ENCODE peak calls at places on chromosomes 13 and 19, in eight cellular contexts. U is Peyer's patch, G is PC-3, O is fibroblast of lung, B is cardiac muscle cell, N is heart left ventricle, L is DND-41, V is H1. Y is an unnamed sample.

GRCh38 chr13:36345438-36346221 is 564 bp downstream of the SPART start:
- DNase-seq in U (peak; percentile 82), G (no peak), O (peak; percentile 87), B (peak; percentile 94), N (peak; percentile 68), L (no peak), V (peak; percentile 73), Y (peak; percentile 17)

GRCh38 chr19:16654621-16655020 is 5.3 kb downstream of the SMIM7 start:
- DNase-seq in U (no peak), G (no peak), O (peak; percentile 6), B (peak; percentile 15), N (no peak), L (no peak), V (no peak), Y (no peak)

GRCh38 chr13:108902557-108903155 is 273.2 kb downstream of the MYO16 start:
- DNase-seq in U (no peak), G (peak; percentile 48), O (no peak), B (no peak), N (no peak), L (no peak), V (no peak), Y (no peak)

GRCh38 chr13:29479716-29480492 is 115.6 kb downstream of the SLC7A1 start:
- DNase-seq in U (no peak), G (no peak), O (no peak), B (peak; percentile 15), N (no peak), L (no peak), V (no peak), Y (no peak)

GRCh38 chr13:38868870-38869269 is 121.8 kb downstream of the STOML3 start:
- DNase-seq in U (no peak), G (no peak), O (no peak), B (no peak), N (no peak), L (no peak), V (no peak), Y (no peak)

GRCh38 chr19:30799854-30800755 is 427.9 kb downstream of the ZNF536 start:
- DNase-seq in U (no peak), G (no peak), O (no peak), B (peak; percentile 19), N (peak; percentile 57), L (peak; percentile 6), V (peak; percentile 90), Y (no peak)

GRCh38 chr13:31764556-31764955 is 25.2 kb downstream of the RXFP2 start:
- DNase-seq in U (no peak), G (no peak), O (peak; percentile 27), B (no peak), N (no peak), L (no peak), V (no peak), Y (no peak)

GRCh38 chr13:24493356-24493755 is 19.2 kb downstream of the PARP4 start:
- DNase-seq in U (no peak), G (no peak), O (peak; percentile 37), B (peak; percentile 7), N (no peak), L (no peak), V (no peak), Y (no peak)

GRCh38 chr13:72696590-72696989 is 30.8 kb downstream of the MZT1 start:
- DNase-seq in U (no peak), G (peak; percentile 46), O (no peak), B (peak; percentile 34), N (no peak), L (no peak), V (no peak), Y (no peak)

GRCh38 chr13:80379245-80379644 is 38.3 kb upstream of the SPRY2 start:
- DNase-seq in U (no peak), G (peak; percentile 85), O (peak; percentile 59), B (peak; percentile 64), N (no peak), L (no peak), V (no peak), Y (no peak)

GRCh38 chr19:13974073-13974472 is 21.8 kb downstream of the DCAF15 start:
- DNase-seq in U (peak; percentile 77), G (peak; percentile 27), O (no peak), B (no peak), N (no peak), L (peak; percentile 47), V (peak; percentile 78), Y (peak; percentile 47)

GRCh38 chr19:4815426-4816387 is 15.8 kb downstream of the TICAM1 start:
- DNase-seq in U (peak; percentile 94), G (peak; percentile 93), O (peak; percentile 92), B (peak; percentile 95), N (peak; percentile 94), L (peak; percentile 92), V (peak; percentile 88), Y (peak; percentile 60)

GRCh38 chr13:35716186-35716585 is 239.7 kb upstream of the MAB21L1 start:
- DNase-seq in U (no peak), G (peak; percentile 74), O (peak; percentile 68), B (peak; percentile 51), N (no peak), L (no peak), V (no peak), Y (no peak)

GRCh38 chr13:100300708-100301107 is 211.8 kb downstream of the PCCA start:
- DNase-seq in U (no peak), G (no peak), O (no peak), B (no peak), N (no peak), L (no peak), V (no peak), Y (no peak)

GRCh38 chr13:76737526-76737925 is 148.7 kb downstream of the KCTD12 start:
- DNase-seq in U (no peak), G (no peak), O (no peak), B (no peak), N (no peak), L (no peak), V (no peak), Y (no peak)

GRCh38 chr19:35822579-35822978 is 9.9 kb upstream of the PRODH2 start:
- DNase-seq in U (no peak), G (no peak), O (no peak), B (no peak), N (no peak), L (peak; percentile 10), V (no peak), Y (no peak)

GRCh38 chr13:46101002-46101401 is 3.8 kb downstream of the CPB2 start:
- DNase-seq in U (no peak), G (no peak), O (no peak), B (no peak), N (no peak), L (no peak), V (no peak), Y (no peak)

GRCh38 chr13:32019612-32020233 is 11.9 kb upstream of the FRY start:
- DNase-seq in U (peak; percentile 57), G (peak; percentile 49), O (peak; percentile 63), B (peak; percentile 90), N (peak; percentile 51), L (peak; percentile 41), V (no peak), Y (peak; percentile 11)

GRCh38 chr13:39603424-39603947 is 493 bp upstream of the LHFPL6 start:
- DNase-seq in U (no peak), G (peak; percentile 16), O (peak; percentile 34), B (peak; percentile 40), N (peak; percentile 55), L (no peak), V (peak; percentile 63), Y (no peak)

DNA sequence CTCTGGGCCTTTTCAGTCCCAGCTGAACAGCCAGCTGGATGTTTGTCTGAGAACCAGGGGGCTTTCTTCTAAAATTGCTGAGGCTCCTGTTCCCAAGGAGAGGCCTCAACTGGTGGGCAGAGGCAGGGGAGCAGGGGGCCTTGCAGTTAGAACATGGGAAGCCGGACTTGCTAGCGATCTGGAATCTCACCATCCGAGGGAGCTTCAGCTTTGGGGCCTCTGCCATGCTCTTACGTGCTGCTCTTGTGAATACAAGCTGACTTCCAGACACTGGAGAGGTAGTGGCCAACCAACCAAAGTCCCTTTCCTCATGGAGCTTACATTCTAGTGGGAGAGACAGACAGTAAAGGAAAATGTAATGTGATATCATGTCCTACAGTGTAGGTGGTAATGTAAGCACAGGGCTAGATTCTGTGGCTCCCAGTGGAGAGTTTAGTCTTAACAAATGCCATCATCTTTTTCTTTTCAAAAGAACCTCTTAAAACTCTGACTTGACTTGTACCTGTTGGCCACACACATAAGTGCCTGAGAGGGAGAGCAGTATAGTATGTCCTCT is 22.2 kb downstream of the SHISA2 start:
- DNase-seq in U (no peak), G (no peak), O (no peak), B (no peak), N (no peak), L (no peak), V (peak; percentile 39), Y (no peak)
- H3K9me3 ChIP-seq in U (peaks cover 5% of the 10 kb centered on the region), G (no peaks in the 10 kb centered on the region), O (no peaks in the 10 kb centered on the region), B (no peaks in the 10 kb centered on the region), N (no peaks in the 10 kb centered on the region), L (no peaks in the 10 kb centered on the region), V (peaks cover 6% of the 10 kb centered on the region), Y (no peaks in the 10 kb centered on the region)

GRCh38 chr19:18814063-18814462 is 17.7 kb upstream of the UPF1 start:
- DNase-seq in U (no peak), G (no peak), O (no peak), B (peak; percentile 69), N (no peak), L (no peak), V (no peak), Y (no peak)
- TF ChIP-seq CTCF in U (no peak), G (no peak), O (peak; percentile 9), B (peak; percentile 19), N (peak; percentile 16), L (no peak), V (no peak), Y (no peak)

DNA sequence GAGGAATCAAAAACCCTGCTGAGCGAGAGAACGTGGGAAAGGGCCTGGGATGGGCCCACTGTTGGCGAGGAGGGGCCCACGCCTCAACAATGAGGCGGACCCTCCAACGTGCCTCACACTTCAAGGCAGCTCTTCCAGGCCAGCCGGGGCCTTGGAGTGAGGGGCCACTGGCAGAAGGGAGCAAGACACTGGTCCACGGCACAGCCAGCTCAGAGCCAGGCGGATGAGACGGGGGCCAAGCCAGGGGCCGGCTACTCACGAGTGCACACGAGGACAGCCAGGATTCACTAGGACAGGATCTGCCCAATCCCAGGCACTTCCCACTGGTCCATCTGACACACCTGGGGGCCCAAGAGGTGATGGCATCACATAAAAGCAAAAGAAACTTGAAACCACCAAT is 20.5 kb downstream of the ELL start:
- DNase-seq in U (no peak), G (no peak), O (no peak), B (no peak), N (no peak), L (no peak), V (no peak), Y (no peak)
- H3K27ac ChIP-seq in U (peak overlapping the region; percentile 40), G (no peak overlapping the region), O (no peak overlapping the region), B (no peak overlapping the region), N (peak overlapping the region; percentile 30), L (no peak overlapping the region), V (no peak overlapping the region), Y (no peak overlapping the region)

GRCh38 chr13:113378825-113379224 is 14.9 kb upstream of the GRTP1 start:
- DNase-seq in U (no peak), G (no peak), O (no peak), B (no peak), N (no peak), L (no peak), V (no peak), Y (no peak)

GRCh38 chr13:113387396-113387795 is 23.5 kb upstream of the GRTP1 start:
- DNase-seq in U (no peak), G (no peak), O (no peak), B (no peak), N (no peak), L (no peak), V (no peak), Y (no peak)

DNA sequence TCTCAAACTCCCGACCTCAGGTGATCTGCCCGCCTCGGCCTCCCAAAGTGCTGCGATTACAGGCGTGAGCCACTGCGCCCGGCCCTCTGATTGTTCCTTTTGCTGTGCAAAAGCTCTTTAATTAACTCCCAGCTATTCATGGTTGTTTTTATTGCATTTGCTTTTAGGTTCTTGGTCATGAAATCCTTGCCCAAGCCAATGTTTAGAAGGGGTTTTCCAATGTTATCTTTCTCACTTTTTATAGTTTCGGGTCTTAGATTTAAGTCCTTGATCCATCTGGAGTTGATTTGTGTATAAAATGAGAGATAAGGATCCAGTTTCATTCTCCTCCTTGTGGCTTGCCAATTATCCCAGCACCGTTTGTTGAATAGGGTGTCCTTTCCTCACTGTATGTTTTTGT is 19.2 kb upstream of the GRTP1 start:
- DNase-seq in U (no peak), G (no peak), O (no peak), B (no peak), N (no peak), L (no peak), V (no peak), Y (no peak)
- H3K9me3 ChIP-seq in U (no peaks in the 10 kb centered on the region), G (no peaks in the 10 kb centered on the region), O (no peaks in the 10 kb centered on the region), B (no peaks in the 10 kb centered on the region), N (no peaks in the 10 kb centered on the region), L (peaks cover 4% of the 10 kb centered on the region), V (peaks cover 41% of the 10 kb centered on the region), Y (no peaks in the 10 kb centered on the region)

Y was measured in CD4-positive, alpha-beta T cell.